ENCODE peak calls at places on chromosomes 2 and 18, in six cellular contexts. M is IMR-90, J is A549, L is SK-N-SH, E is GM12878, S is HepG2. B is an unnamed sample.
A peak's percentile ranks its signal among the peaks of the same experiment; 100 is the strongest.

GRCh38 chr2:38750011-38750792 is 959 bp downstream of the SRSF7 start:
- DNase-seq in M (peak; percentile 19), S (no peak), L (peak; percentile 79), J (no peak), E (no peak), B (peak; percentile 70)

GRCh38 chr2:127913808-127914457 is 28.2 kb upstream of the AMMECR1L start:
- DNase-seq in M (no peak), E (no peak), J (peak; percentile 31), L (no peak), S (no peak), B (no peak)

GRCh38 chr2:234290671-234291070 is 206.2 kb downstream of the ARL4C start:
- DNase-seq in L (no peak), M (no peak), E (peak; percentile 76), J (no peak), S (no peak), B (no peak)

GRCh38 chr2:10405441-10405840 is 42.7 kb downstream of the ODC1 start:
- DNase-seq in M (peak; percentile 95), J (peak; percentile 99), E (no peak), S (no peak), L (peak; percentile 84), B (no peak)

GRCh38 chr2:42959148-42959992 is 167.0 kb upstream of the HAAO start:
- DNase-seq in M (peak; percentile 61), S (peak; percentile 84), J (no peak), E (no peak), L (no peak), B (no peak)

GRCh38 chr18:79819951-79820351 is 22.2 kb downstream of the KCNG2 start:
- DNase-seq in S (no peak), L (no peak), M (no peak), J (no peak), E (peak; percentile 46), B (no peak)

GRCh38 chr2:46306988-46307655 is 9.9 kb downstream of the EPAS1 start:
- DNase-seq in J (no peak), S (peak; percentile 97), L (no peak), E (no peak), M (no peak), B (no peak)

GRCh38 chr18:23772327-23772920 is 83.2 kb downstream of the LAMA3 start:
- DNase-seq in E (no peak), L (peak; percentile 56), S (no peak), J (no peak), M (no peak), B (no peak)

GRCh38 chr18:79460445-79461300 is 64.9 kb downstream of the NFATC1 start:
- DNase-seq in J (no peak), S (no peak), M (peak; percentile 4), E (peak; percentile 64), L (no peak), B (no peak)

GRCh38 chr2:3246928-3247714 is 130.5 kb downstream of the EIPR1 start:
- DNase-seq in M (no peak), J (no peak), L (no peak), S (peak; percentile 15), E (no peak), B (no peak)

GRCh38 chr2:174835797-174836255 is 71.6 kb upstream of the CHRNA1 start:
- DNase-seq in J (no peak), L (no peak), M (peak; percentile 97), E (no peak), S (no peak), B (no peak)

GRCh38 chr2:63364866-63365265 is 223.4 kb downstream of the WDPCP start:
- DNase-seq in S (peak; percentile 54), E (no peak), M (no peak), L (no peak), J (no peak), B (no peak)

GRCh38 chr2:77147154-77147553 is 375.0 kb downstream of the LRRTM4 start:
- DNase-seq in M (no peak), L (peak; percentile 5), S (no peak), E (no peak), J (no peak), B (no peak)
- TF ChIP-seq RAD21 in M (no peak), L (no peak), S (no peak), E (no peak), J (no peak), B (no peak)

GRCh38 chr2:143433158-143433557 is 303.9 kb downstream of the ARHGAP15 start:
- DNase-seq in M (peak; percentile 18), S (no peak), L (peak; percentile 7), E (no peak), J (no peak), B (no peak)
- TF ChIP-seq RFX5 in M (no peak), S (no peak), L (no peak), E (no peak), J (no peak), B (no peak)

GRCh38 chr2:106039634-106040033 is 154.5 kb downstream of the UXS1 start:
- DNase-seq in L (no peak), E (no peak), S (no peak), M (no peak), J (no peak), B (no peak)
- TF ChIP-seq RAD21 in L (no peak), E (no peak), S (no peak), M (no peak), J (no peak), B (no peak)

GRCh38 chr18:74314759-74315463 is 728 bp upstream of the C18orf63 start:
- DNase-seq in S (no peak), J (no peak), E (no peak), M (no peak), L (no peak), B (no peak)

GRCh38 chr18:74315464-74316256 is at the start of gene C18orf63:
- DNase-seq in J (no peak), E (no peak), M (no peak), S (no peak), L (no peak), B (no peak)

GRCh38 chr18:74311000-74311399 is 4.6 kb upstream of the C18orf63 start:
- DNase-seq in J (no peak), E (no peak), L (no peak), M (no peak), S (no peak), B (no peak)

GRCh38 chr18:74316257-74317180 is 880 bp downstream of the C18orf63 start:
- DNase-seq in L (no peak), J (peak; percentile 5), S (peak; percentile 88), M (peak; percentile 84), E (no peak), B (no peak)
- TF ChIP-seq RFX5 in L (no peak), J (no peak), S (no peak), M (no peak), E (no peak), B (no peak)

GRCh38 chr2:30267576-30267975 is 36.2 kb downstream of the LBH start:
- DNase-seq in S (no peak), E (no peak), L (no peak), M (no peak), J (no peak), B (no peak)

GRCh38 chr2:30266705-30267104 is 35.4 kb downstream of the LBH start:
- DNase-seq in S (no peak), E (no peak), M (no peak), L (no peak), J (no peak), B (no peak)

GRCh38 chr2:30265441-30266015 is 34.2 kb downstream of the LBH start:
- DNase-seq in L (no peak), E (no peak), J (no peak), M (peak; percentile 70), S (no peak), B (no peak)

GRCh38 chr2:30267161-30267568 is 35.8 kb downstream of the LBH start:
- DNase-seq in J (no peak), S (no peak), L (no peak), M (no peak), E (no peak), B (peak; percentile 24)

DNA sequence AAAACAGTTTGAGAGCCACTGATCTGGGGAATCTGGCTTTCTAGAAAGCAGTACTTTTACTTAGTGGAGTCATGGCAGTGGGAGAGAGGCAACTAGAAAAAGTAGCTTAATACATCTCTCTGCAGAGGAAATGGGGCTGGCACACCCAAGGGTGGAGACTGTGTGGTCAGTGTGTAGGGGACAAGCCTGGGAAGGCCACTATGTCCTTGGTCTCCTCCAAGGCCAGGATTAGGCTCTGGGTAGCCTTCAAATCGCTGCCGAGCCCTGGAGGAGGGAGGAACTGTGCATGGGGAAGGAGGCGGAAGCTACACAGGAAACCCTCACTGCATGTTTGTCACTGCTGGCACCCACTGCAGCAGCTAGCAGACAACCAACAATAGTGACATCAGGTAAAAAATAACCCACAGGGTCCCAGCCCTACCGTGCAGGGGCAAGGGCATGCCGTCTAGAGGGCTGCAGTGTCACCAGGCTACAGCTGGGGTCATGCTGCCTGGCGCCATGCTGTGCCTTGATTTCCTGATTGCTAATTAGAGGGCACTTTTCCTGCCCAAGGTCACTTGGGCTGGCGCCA is 34.8 kb downstream of the LBH start:
- DNase-seq in M (no peak), S (no peak), E (no peak), J (no peak), L (no peak), B (no peak)
- TF ChIP-seq RAD21 in M (no peak), S (no peak), E (no peak), J (no peak), L (no peak), B (no peak)

GRCh38 chr2:54864727-54865126 is 141.3 kb downstream of the EML6 start:
- DNase-seq in L (no peak), M (no peak), S (no peak), E (no peak), J (no peak), B (no peak)
- TF ChIP-seq RFX5 in L (no peak), M (no peak), S (no peak), E (no peak), J (no peak), B (no peak)

GRCh38 chr18:39737869-39738268 is 2172.3 kb upstream of the CELF4 start:
- DNase-seq in L (no peak), M (no peak), S (no peak), E (no peak), J (no peak), B (no peak)
- TF ChIP-seq RAD21 in L (no peak), M (no peak), S (no peak), E (no peak), J (no peak), B (no peak)

GRCh38 chr2:98020516-98020915 is 24.8 kb upstream of the TMEM131 start:
- DNase-seq in J (no peak), L (no peak), M (no peak), E (no peak), S (no peak), B (no peak)
- TF ChIP-seq RFX5 in J (no peak), L (no peak), M (no peak), E (no peak), S (no peak), B (no peak)

B was measured in K562.